ENCODE peak calls at places on chromosomes 11 and 22, in six cellular contexts. J is Caki2, T is NCI-H2081 treated with DMSO at 0.1 percent for 48 hours, R is tibial nerve, K is fibroblast of the aortic adventitia, W is left lobe of liver. B is an unnamed sample.

GRCh38 chr11:19050281-19050680 is 10.2 kb downstream of the MRGPRX2 start:
- DNase-seq in J (no peak), K (no peak), W (no peak), R (no peak), T (no peak), B (no peak)

GRCh38 chr11:88950975-88951374 is 114.8 kb downstream of the GRM5 start:
- DNase-seq in K (no peak), T (no peak), R (no peak), J (no peak), W (no peak), B (no peak)

GRCh38 chr11:71519546-71519945 is 7.5 kb upstream of the KRTAP5-7 start:
- DNase-seq in R (no peak), K (no peak), J (no peak), T (no peak), W (no peak), B (no peak)

GRCh38 chr11:3215346-3216026 is 3.1 kb downstream of the MRGPRG start:
- DNase-seq in T (no peak), K (no peak), R (peak; percentile 9), J (no peak), W (no peak), B (no peak)

GRCh38 chr11:58977470-58977869 is 38.2 kb downstream of the GLYATL1 start:
- DNase-seq in R (no peak), W (no peak), T (no peak), J (no peak), K (no peak), B (no peak)

GRCh38 chr22:46813816-46814597 is 51.6 kb downstream of the TBC1D22A start:
- DNase-seq in J (no peak), R (no peak), K (peak; percentile 83), W (no peak), T (no peak), B (no peak)

GRCh38 chr22:21646608-21647590 is 4.8 kb downstream of the SDF2L1 start:
- DNase-seq in T (no peak), W (peak; percentile 70), K (peak; percentile 88), R (peak; percentile 71), J (peak; percentile 58), B (peak; percentile 74)

GRCh38 chr11:79762271-79762935 is 321.6 kb upstream of the TENM4 start:
- DNase-seq in K (no peak), J (peak; percentile 2), W (no peak), R (no peak), T (no peak), B (no peak)

GRCh38 chr22:40326905-40327735 is 19.2 kb upstream of the ADSL start:
- DNase-seq in R (no peak), K (no peak), T (no peak), W (no peak), J (peak; percentile 16), B (no peak)

GRCh38 chr11:12156301-12157140 is 46.1 kb downstream of the MICAL2 start:
- DNase-seq in K (peak; percentile 55), T (no peak), J (no peak), W (no peak), R (no peak), B (no peak)

B was measured in right lobe of liver.